ENCODE peak calls at places on chromosomes 5 and 9, in seven cellular contexts. A, V, Z, B, N, H and I are unnamed samples.

GRCh38 chr5:154868702-154869101 is 10.3 kb downstream of the CNOT8 start:
- DNase-seq in A (peak; percentile 81), V (no peak), Z (peak; percentile 69), B (peak; percentile 8), N (no peak), H (no peak), I (no peak)

GRCh38 chr5:14859150-14859549 is 12.4 kb downstream of the ANKH start:
- DNase-seq in A (no peak), V (no peak), Z (no peak), B (no peak), N (no peak), H (no peak), I (no peak)

GRCh38 chr5:123844873-123845272 is 332.9 kb downstream of the CSNK1G3 start:
- DNase-seq in A (peak; percentile 40), V (peak; percentile 7), Z (no peak), B (peak; percentile 5), N (peak; percentile 52), H (no peak), I (no peak)

GRCh38 chr9:108671156-108671555 is 184.6 kb downstream of the ACTL7B start:
- DNase-seq in A (peak; percentile 71), V (peak; percentile 32), Z (peak; percentile 36), B (peak; percentile 1), N (peak; percentile 84), H (no peak), I (peak; percentile 12)

GRCh38 chr9:73916016-73916673 is 581.0 kb upstream of the RORB start:
- DNase-seq in A (peak; percentile 71), V (peak; percentile 1), Z (peak; percentile 45), B (no peak), N (peak; percentile 4), H (peak; percentile 48), I (no peak)

GRCh38 chr5:15704397-15704947 is 204.5 kb downstream of the FBXL7 start:
- DNase-seq in A (no peak), V (peak; percentile 35), Z (no peak), B (peak; percentile 43), N (no peak), H (no peak), I (no peak)

GRCh38 chr5:108650997-108651396 is 96.7 kb upstream of the FER start:
- DNase-seq in A (no peak), V (no peak), Z (no peak), B (peak; percentile 81), N (no peak), H (no peak), I (no peak)

GRCh38 chr9:135989722-135990467 is 28.7 kb upstream of the UBAC1 start:
- DNase-seq in A (no peak), V (no peak), Z (no peak), B (no peak), N (no peak), H (no peak), I (no peak)

GRCh38 chr5:127596501-127596900 is 52.4 kb upstream of the CTXN3 start:
- DNase-seq in A (no peak), V (no peak), Z (no peak), B (no peak), N (no peak), H (no peak), I (no peak)

GRCh38 chr5:112253478-112254250 is 165.4 kb downstream of the EPB41L4A start:
- DNase-seq in A (no peak), V (no peak), Z (no peak), B (no peak), N (no peak), H (no peak), I (no peak)

GRCh38 chr5:125286266-125286665 is 539.8 kb upstream of the ZNF608 start:
- DNase-seq in A (no peak), V (no peak), Z (no peak), B (no peak), N (no peak), H (no peak), I (no peak)

GRCh38 chr5:60026174-60026573 is 132.6 kb upstream of the PDE4D start:
- DNase-seq in A (no peak), V (peak; percentile 59), Z (no peak), B (peak; percentile 0), N (peak; percentile 4), H (no peak), I (no peak)

GRCh38 chr9:70802206-70802605 is 319.2 kb downstream of the TRPM3 start:
- DNase-seq in A (no peak), V (no peak), Z (no peak), B (no peak), N (no peak), H (no peak), I (no peak)

GRCh38 chr9:113521693-113522260 is 58.2 kb downstream of the RGS3 start:
- DNase-seq in A (no peak), V (no peak), Z (no peak), B (no peak), N (no peak), H (no peak), I (no peak)

GRCh38 chr5:27815061-27815460 is 776.7 kb upstream of the CDH9 start:
- DNase-seq in A (no peak), V (no peak), Z (no peak), B (no peak), N (peak; percentile 1), H (no peak), I (no peak)

GRCh38 chr5:27818888-27819287 is 780.5 kb upstream of the CDH9 start:
- DNase-seq in A (no peak), V (peak; percentile 6), Z (no peak), B (no peak), N (no peak), H (no peak), I (no peak)

GRCh38 chr5:27810458-27810857 is 772.1 kb upstream of the CDH9 start:
- DNase-seq in A (no peak), V (no peak), Z (no peak), B (no peak), N (no peak), H (no peak), I (no peak)

GRCh38 chr5:27814211-27814610 is 775.8 kb upstream of the CDH9 start:
- DNase-seq in A (no peak), V (no peak), Z (no peak), B (no peak), N (no peak), H (no peak), I (no peak)
- H3K23ac ChIP-seq in A (no peak overlapping the region), V (no peak overlapping the region), Z (no peak overlapping the region), B (no peak overlapping the region), N (no peak overlapping the region), H (no peak overlapping the region), I (no peak overlapping the region)

DNA sequence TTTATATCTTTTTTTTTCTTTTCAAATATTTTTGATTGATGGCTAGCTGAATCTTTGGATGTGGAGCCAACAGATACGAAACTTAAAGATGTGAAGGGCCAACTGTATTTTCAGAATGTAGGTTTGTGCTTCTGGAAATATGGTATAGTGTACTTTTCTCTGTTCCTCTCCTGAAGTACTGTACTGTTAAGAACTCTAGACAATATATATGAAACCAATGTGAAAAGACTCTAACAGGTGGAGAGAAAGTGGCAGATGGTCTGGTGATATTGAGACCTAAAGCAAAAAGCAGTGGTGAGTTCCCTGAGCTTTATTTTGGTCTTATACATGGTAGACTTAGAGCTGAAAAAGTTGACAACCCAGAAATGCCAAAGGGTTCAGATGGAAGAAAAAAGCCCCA is 185.0 kb upstream of the GRIN3A start:
- DNase-seq in A (no peak), V (no peak), Z (no peak), B (no peak), N (no peak), H (no peak), I (no peak)
- H3K23ac ChIP-seq in A (no peak overlapping the region), V (no peak overlapping the region), Z (no peak overlapping the region), B (no peak overlapping the region), N (no peak overlapping the region), H (no peak overlapping the region), I (no peak overlapping the region)

DNA sequence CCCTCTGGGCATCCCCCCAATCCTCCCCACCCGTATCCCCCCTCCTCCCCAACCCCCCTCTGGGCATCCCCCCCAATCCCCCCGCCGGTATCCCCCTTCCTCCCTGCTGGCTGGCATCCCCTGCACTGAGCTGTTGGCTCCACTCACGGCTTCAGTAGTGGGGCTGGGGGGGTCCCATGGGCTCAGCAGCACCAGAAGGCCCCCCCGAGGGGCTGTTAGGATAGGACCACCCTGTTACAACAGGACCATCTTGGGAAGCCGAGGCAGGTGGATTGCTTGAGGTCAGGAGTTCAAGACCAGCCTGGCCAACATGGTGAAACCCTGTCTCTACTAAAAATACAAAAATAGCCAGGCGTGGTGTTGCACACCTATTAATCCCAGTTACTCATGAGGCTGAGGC is 42.4 kb downstream of the EXD3 start:
- DNase-seq in A (no peak), V (no peak), Z (no peak), B (no peak), N (no peak), H (no peak), I (no peak)
- H3K23ac ChIP-seq in A (no peak overlapping the region), V (no peak overlapping the region), Z (no peak overlapping the region), B (no peak overlapping the region), N (no peak overlapping the region), H (no peak overlapping the region), I (no peak overlapping the region)

GRCh38 chr5:139377226-139377625 is 5.9 kb downstream of the SLC23A1 start:
- DNase-seq in A (no peak), V (no peak), Z (no peak), B (no peak), N (no peak), H (no peak), I (no peak)

GRCh38 chr5:139378101-139378825 is 4.8 kb downstream of the SLC23A1 start:
- DNase-seq in A (no peak), V (no peak), Z (peak; percentile 65), B (no peak), N (peak; percentile 44), H (no peak), I (no peak)

GRCh38 chr5:139378941-139379361 is 4.1 kb downstream of the SLC23A1 start:
- DNase-seq in A (no peak), V (no peak), Z (no peak), B (no peak), N (no peak), H (no peak), I (no peak)

GRCh38 chr5:139374909-139375308 is 8.2 kb downstream of the SLC23A1 start:
- DNase-seq in A (no peak), V (no peak), Z (no peak), B (no peak), N (no peak), H (no peak), I (no peak)

GRCh38 chr5:139376364-139376763 is 6.7 kb downstream of the SLC23A1 start:
- DNase-seq in A (no peak), V (no peak), Z (no peak), B (no peak), N (no peak), H (no peak), I (no peak)
- H3K23ac ChIP-seq in A (no peak overlapping the region), V (no peak overlapping the region), Z (no peak overlapping the region), B (no peak overlapping the region), N (no peak overlapping the region), H (no peak overlapping the region), I (no peak overlapping the region)

GRCh38 chr5:106086352-106086751 is 1584.4 kb downstream of the EFNA5 start:
- DNase-seq in A (no peak), V (no peak), Z (no peak), B (no peak), N (no peak), H (no peak), I (no peak)
- H3K23ac ChIP-seq in A (no peak overlapping the region), V (no peak overlapping the region), Z (no peak overlapping the region), B (no peak overlapping the region), N (no peak overlapping the region), H (no peak overlapping the region), I (no peak overlapping the region)